ENCODE peak calls at places on chromosomes 16 and 17, in seven cellular contexts. M is esophagus squamous epithelium, W is esophagus muscularis mucosa, J is A549, T is uterus, F is breast epithelium, S is body of pancreas. R is an unnamed sample.

GRCh38 chr16:22007159-22007508 is 777 bp upstream of the MOSMO start:
- DNase-seq in M (no peak), W (no peak), J (no peak), T (no peak), F (no peak), S (no peak), R (no peak)

GRCh38 chr17:58311429-58311894 is 17.1 kb downstream of the TSPOAP1 start:
- DNase-seq in M (no peak), W (no peak), J (no peak), T (peak), F (peak), S (no peak), R (no peak)

GRCh38 chr16:69927056-69927757 is 23.9 kb upstream of the CLEC18A start:
- DNase-seq in M (no peak), W (no peak), J (no peak), T (peak), F (no peak), S (peak), R (no peak)

GRCh38 chr16:88920618-88921602 is 54.5 kb upstream of the PABPN1L start:
- DNase-seq in M (no peak), W (peak), J (no peak), T (peak), F (no peak), S (peak), R (no peak)

GRCh38 chr17:2050871-2051387 is 4.0 kb upstream of the HIC1 start:
- DNase-seq in M (no peak), W (no peak), J (peak), T (no peak), F (no peak), S (no peak), R (peak)

GRCh38 chr17:71068351-71068750 is 899.0 kb downstream of the KCNJ2 start:
- DNase-seq in M (no peak), W (no peak), J (no peak), T (no peak), F (no peak), S (no peak), R (no peak)

GRCh38 chr17:66302761-66303626 is 581 bp downstream of the PRKCA start:
- DNase-seq in M (no peak), W (no peak), J (peak), T (peak), F (peak), S (peak), R (peak)

GRCh38 chr16:49489686-49490320 is 116.2 kb downstream of the C16orf78 start:
- DNase-seq in M (no peak), W (no peak), J (no peak), T (no peak), F (no peak), S (no peak), R (no peak)

GRCh38 chr16:86424413-86424812 is 85.9 kb upstream of the FOXF1 start:
- DNase-seq in M (no peak), W (no peak), J (no peak), T (no peak), F (no peak), S (no peak), R (no peak)

GRCh38 chr16:17205279-17206139 is 265.3 kb downstream of the XYLT1 start:
- DNase-seq in M (no peak), W (no peak), J (no peak), T (no peak), F (peak), S (peak), R (no peak)

GRCh38 chr17:43020030-43020621 is 2.1 kb downstream of the VAT1 start:
- DNase-seq in M (no peak), W (no peak), J (no peak), T (no peak), F (no peak), S (no peak), R (no peak)

GRCh38 chr17:27456681-27457404 is 595 bp downstream of the KSR1 start:
- DNase-seq in M (no peak), W (no peak), J (no peak), T (no peak), F (no peak), S (no peak), R (peak)

GRCh38 chr16:1610841-1611653 is 825 bp downstream of the IFT140 start:
- DNase-seq in M (no peak), W (no peak), J (no peak), T (no peak), F (peak), S (no peak), R (peak)

GRCh38 chr16:1614226-1615102 is 2.3 kb downstream of the CRAMP1 start:
- DNase-seq in M (no peak), W (no peak), J (no peak), T (peak), F (no peak), S (peak), R (peak)

GRCh38 chr16:1613728-1614225 is 1.6 kb downstream of the CRAMP1 start:
- DNase-seq in M (no peak), W (no peak), J (no peak), T (peak), F (no peak), S (peak), R (peak)

GRCh38 chr16:1613240-1613639 is 1.1 kb downstream of the CRAMP1 start:
- DNase-seq in M (no peak), W (no peak), J (no peak), T (no peak), F (no peak), S (no peak), R (peak)

GRCh38 chr16:1612320-1613111 is at the start of gene CRAMP1:
- DNase-seq in M (no peak), W (no peak), J (peak), T (no peak), F (no peak), S (peak), R (peak)
- TF ChIP-seq POLR2A in M (no peak), W (no peak), J (peak), T (no peak), F (no peak), S (no peak), R (no peak)

GRCh38 chr17:46968224-46968834 is 10.7 kb downstream of the RPRML start:
- DNase-seq in M (no peak), W (no peak), J (no peak), T (no peak), F (no peak), S (no peak), R (no peak)

GRCh38 chr17:46964315-46965265 is 14.5 kb downstream of the RPRML start:
- DNase-seq in M (no peak), W (no peak), J (no peak), T (no peak), F (no peak), S (no peak), R (peak)

GRCh38 chr17:46972346-46972745 is 6.7 kb downstream of the RPRML start:
- DNase-seq in M (no peak), W (no peak), J (no peak), T (no peak), F (peak), S (peak), R (no peak)

GRCh38 chr17:46971647-46972300 is 7.3 kb downstream of the RPRML start:
- DNase-seq in M (no peak), W (no peak), J (no peak), T (no peak), F (no peak), S (no peak), R (no peak)

DNA sequence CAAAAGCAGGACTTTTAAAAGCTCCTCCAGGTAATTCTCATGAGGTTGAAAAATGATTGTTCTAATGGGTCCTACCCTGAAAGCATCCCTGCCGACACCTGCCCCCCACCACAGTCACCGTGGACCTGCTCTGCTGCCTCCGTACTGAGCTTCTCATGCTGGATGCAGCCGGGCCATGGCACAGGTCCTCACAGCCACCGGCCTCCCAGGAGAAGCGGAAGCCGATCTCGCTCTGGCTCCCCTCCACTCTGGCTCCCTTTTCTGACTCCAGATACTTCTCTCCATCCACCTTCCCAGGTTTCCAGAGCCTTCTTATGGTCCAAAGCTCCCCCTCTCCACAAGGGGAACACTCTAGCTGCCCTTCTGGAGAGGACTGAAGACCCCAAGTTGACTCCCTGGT is 10.2 kb downstream of the RPRML start:
- DNase-seq in M (no peak), W (no peak), J (no peak), T (no peak), F (no peak), S (no peak), R (no peak)
- TF ChIP-seq POLR2A in M (no peak), W (no peak), J (no peak), T (no peak), F (no peak), S (no peak), R (no peak)

GRCh38 chr17:69331746-69332145 is 4.8 kb upstream of the ABCA5 start:
- DNase-seq in M (no peak), W (no peak), J (no peak), T (no peak), F (no peak), S (no peak), R (no peak)

GRCh38 chr17:69327060-69327831 is at the start of gene ABCA5:
- DNase-seq in M (peak), W (peak), J (peak), T (peak), F (peak), S (peak), R (peak)

GRCh38 chr17:69323806-69324205 is 3.1 kb downstream of the ABCA5 start:
- DNase-seq in M (no peak), W (no peak), J (no peak), T (no peak), F (no peak), S (no peak), R (no peak)

GRCh38 chr17:69325518-69326301 is 1.2 kb downstream of the ABCA5 start:
- DNase-seq in M (no peak), W (no peak), J (no peak), T (no peak), F (no peak), S (peak), R (peak)

DNA sequence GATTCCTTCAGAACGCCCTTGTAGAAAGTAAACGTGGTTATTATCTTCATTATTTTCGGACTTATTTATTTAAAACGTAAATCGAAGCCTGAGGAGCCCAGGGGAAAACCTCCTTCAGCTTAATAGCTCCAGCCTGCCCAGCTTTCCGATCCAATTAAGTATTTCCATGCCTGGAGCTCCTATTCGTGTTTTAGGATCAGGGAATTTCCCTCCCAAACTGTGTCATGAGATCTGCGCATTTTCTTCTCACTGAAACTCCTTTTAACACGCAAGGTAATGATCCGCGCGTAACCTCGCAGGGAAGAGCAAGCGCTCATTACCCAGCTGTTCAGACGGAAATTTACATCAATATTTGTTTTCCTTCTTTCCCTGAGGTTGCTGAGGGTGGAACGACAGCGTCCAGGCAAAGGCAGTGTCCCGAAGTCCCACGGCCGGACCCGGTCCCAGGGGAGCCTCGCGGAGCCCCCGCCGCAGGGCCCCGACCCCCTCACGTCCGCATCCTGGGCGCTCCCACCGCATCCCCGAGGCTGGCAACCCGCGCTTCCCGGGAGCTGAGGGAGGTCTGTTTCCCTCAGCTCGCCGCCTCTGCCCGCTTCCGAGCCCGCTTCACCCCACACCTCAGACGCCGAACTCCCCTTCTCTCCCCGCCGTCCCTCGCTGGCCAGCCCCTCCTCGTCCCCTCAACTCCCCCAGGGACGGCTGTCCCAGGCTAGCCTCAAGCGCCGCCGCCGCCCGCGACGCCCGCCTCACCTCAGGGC is 452 bp downstream of the ABCA5 start:
- DNase-seq in M (no peak), W (no peak), J (peak), T (no peak), F (no peak), S (no peak), R (peak)
- TF ChIP-seq POLR2A in M (no peak), W (no peak), J (no peak), T (no peak), F (no peak), S (peak), R (no peak)

GRCh38 chr17:4914009-4914408 is 11.1 kb upstream of the CHRNE start:
- DNase-seq in M (no peak), W (no peak), J (no peak), T (no peak), F (no peak), S (no peak), R (no peak)

GRCh38 chr17:4902540-4902939 is 358 bp downstream of the CHRNE start:
- DNase-seq in M (no peak), W (no peak), J (no peak), T (no peak), F (no peak), S (no peak), R (no peak)

GRCh38 chr17:4903051-4903818 is at the start of gene CHRNE:
- DNase-seq in M (no peak), W (peak), J (peak), T (peak), F (peak), S (peak), R (peak)

GRCh38 chr17:4908711-4909496 is 6.0 kb upstream of the CHRNE start:
- DNase-seq in M (no peak), W (peak), J (peak), T (peak), F (peak), S (peak), R (peak)

DNA sequence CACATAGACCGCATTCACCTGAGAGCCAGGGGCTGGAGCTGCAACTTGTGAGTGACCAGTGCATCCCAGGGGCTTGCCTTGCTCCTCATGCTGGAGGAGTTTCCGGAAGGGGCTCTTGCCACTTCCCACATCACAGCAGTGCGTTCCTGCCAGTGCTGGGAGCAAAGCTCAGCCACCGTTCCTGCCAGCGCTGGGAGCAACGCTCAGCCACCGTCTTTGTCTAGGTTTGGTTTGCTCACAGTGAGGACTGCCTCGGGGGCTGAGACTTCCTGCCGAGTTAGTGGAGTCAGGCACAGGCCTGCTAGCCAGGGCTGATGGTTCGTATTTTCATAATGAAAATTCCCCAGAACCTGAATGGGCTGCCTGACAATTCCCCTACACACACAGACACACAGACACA is 5.4 kb upstream of the CHRNE start:
- DNase-seq in M (no peak), W (no peak), J (no peak), T (no peak), F (peak), S (no peak), R (no peak)
- TF ChIP-seq POLR2A in M (no peak), W (no peak), J (no peak), T (no peak), F (no peak), S (no peak), R (no peak)

GRCh38 chr16:66403531-66404145 is 23.5 kb upstream of the BEAN1 start:
- DNase-seq in M (no peak), W (no peak), J (no peak), T (no peak), F (no peak), S (no peak), R (no peak)

GRCh38 chr16:66402166-66402565 is 24.9 kb upstream of the BEAN1 start:
- DNase-seq in M (no peak), W (no peak), J (no peak), T (no peak), F (no peak), S (no peak), R (no peak)

GRCh38 chr16:66406534-66407368 is 20.3 kb upstream of the BEAN1 start:
- DNase-seq in M (peak), W (peak), J (peak), T (peak), F (peak), S (peak), R (peak)

GRCh38 chr16:66402591-66403230 is 24.4 kb upstream of the BEAN1 start:
- DNase-seq in M (no peak), W (no peak), J (no peak), T (no peak), F (no peak), S (no peak), R (no peak)

GRCh38 chr16:66405057-66405783 is 21.9 kb upstream of the BEAN1 start:
- DNase-seq in M (no peak), W (no peak), J (no peak), T (no peak), F (no peak), S (no peak), R (no peak)
- TF ChIP-seq POLR2A in M (no peak), W (no peak), J (no peak), T (no peak), F (no peak), S (no peak), R (no peak)

GRCh38 chr17:39636587-39636926 is 387 bp upstream of the STARD3 start:
- DNase-seq in M (no peak), W (no peak), J (no peak), T (no peak), F (no peak), S (no peak), R (no peak)

GRCh38 chr17:39639043-39639442 is 2.1 kb downstream of the STARD3 start:
- DNase-seq in M (no peak), W (no peak), J (no peak), T (no peak), F (no peak), S (no peak), R (peak)

GRCh38 chr17:39635614-39636176 is 1.2 kb upstream of the STARD3 start:
- DNase-seq in M (no peak), W (no peak), J (no peak), T (no peak), F (no peak), S (no peak), R (no peak)

GRCh38 chr17:39638317-39638716 is 1.4 kb downstream of the STARD3 start:
- DNase-seq in M (no peak), W (no peak), J (no peak), T (no peak), F (no peak), S (no peak), R (peak)

GRCh38 chr17:39636927-39637736 is at the start of gene STARD3:
- DNase-seq in M (peak), W (peak), J (peak), T (peak), F (peak), S (peak), R (peak)
- TF ChIP-seq POLR2A in M (no peak), W (peak), J (peak), T (peak), F (peak), S (peak), R (peak)

R was measured in erythroblast.